ENCODE peak calls at places on chromosome 9, in seven cellular contexts. I is posterior vena cava, H is SK-N-DZ, A is AG04450, U is left cardiac atrium, M is adipocyte, W is GOT3. O is an unnamed sample.

GRCh38 chr9:117547321-117547720 is 132.5 kb upstream of the ASTN2 start:
- DNase-seq in I (no peak), W (no peak), U (no peak), M (no peak), H (no peak), A (no peak), O (no peak)

GRCh38 chr9:100352201-100352726 is 478 bp downstream of the TEX10 start:
- DNase-seq in M (peak), H (peak), I (peak), U (peak), A (no peak), W (no peak), O (peak)

GRCh38 chr9:706606-707451 is 134.7 kb upstream of the DMRT1 start:
- DNase-seq in I (peak), M (peak), W (no peak), H (peak), A (no peak), U (peak), O (no peak)

GRCh38 chr9:120877276-120878034 is 467 bp upstream of the PHF19 start:
- DNase-seq in I (peak), A (no peak), H (peak), W (peak), M (peak), U (peak), O (peak)

GRCh38 chr9:136059321-136059791 is 35.7 kb downstream of the NACC2 start:
- DNase-seq in H (no peak), W (no peak), I (no peak), U (no peak), M (no peak), A (no peak), O (no peak)

GRCh38 chr9:136295055-136295454 is 8.8 kb downstream of the CCDC187 start:
- DNase-seq in W (no peak), U (no peak), M (no peak), I (no peak), H (no peak), A (no peak), O (no peak)

GRCh38 chr9:92026206-92027002 is 76.4 kb upstream of the ROR2 start:
- DNase-seq in I (no peak), H (no peak), M (no peak), U (no peak), W (no peak), A (no peak), O (no peak)

GRCh38 chr9:111386386-111386785 is 56.4 kb upstream of the OR2K2 start:
- DNase-seq in U (no peak), H (no peak), W (no peak), I (no peak), M (no peak), A (no peak), O (no peak)

GRCh38 chr9:130927338-130927737 is 11.7 kb downstream of the FIBCD1 start:
- DNase-seq in M (peak), A (no peak), H (no peak), I (no peak), U (no peak), W (no peak), O (no peak)

GRCh38 chr9:122218070-122218884 is 10.5 kb downstream of the LHX6 start:
- DNase-seq in I (no peak), H (no peak), A (no peak), W (no peak), U (no peak), M (no peak), O (no peak)

O was measured in ascending aorta.